ENCODE peak calls at places on chromosomes 12 and 14, in four cellular contexts. One of them, this sample, is unnamed.

GRCh38 chr14:70601162-70601561 is 707 bp upstream of the MED6 start:
- DNase-seq in MM.1S: no peak
- DNase-seq in psoas muscle: no peak
- DNase-seq in colonic mucosa: no peak
- DNase-seq in this sample: no peak

GRCh38 chr12:40775681-40776080 is 83.4 kb downstream of the CNTN1 start:
- DNase-seq in MM.1S: no peak
- DNase-seq in psoas muscle: no peak
- DNase-seq in colonic mucosa: no peak
- DNase-seq in this sample: no peak

GRCh38 chr12:6038160-6038559 is 86.3 kb downstream of the VWF start:
- DNase-seq in MM.1S: peak
- DNase-seq in psoas muscle: no peak
- DNase-seq in colonic mucosa: peak
- DNase-seq in this sample: no peak

GRCh38 chr12:56154246-56154771 is 1.9 kb downstream of the MYL6B start:
- DNase-seq in MM.1S: no peak
- DNase-seq in psoas muscle: no peak
- DNase-seq in colonic mucosa: no peak
- DNase-seq in this sample: no peak

GRCh38 chr12:49188205-49188915 is 520 bp downstream of the TUBA1A start:
- DNase-seq in MM.1S: peak
- DNase-seq in psoas muscle: peak
- DNase-seq in colonic mucosa: peak
- DNase-seq in this sample: peak

GRCh38 chr12:103672401-103673119 is 85.5 kb downstream of the STAB2 start:
- DNase-seq in MM.1S: no peak
- DNase-seq in psoas muscle: no peak
- DNase-seq in colonic mucosa: peak
- DNase-seq in this sample: no peak

GRCh38 chr12:68958337-68958736 is 25.4 kb upstream of the CPM start:
- DNase-seq in MM.1S: no peak
- DNase-seq in psoas muscle: no peak
- DNase-seq in colonic mucosa: no peak
- DNase-seq in this sample: no peak

GRCh38 chr12:130818381-130819247 is 20.4 kb downstream of the STX2 start:
- DNase-seq in MM.1S: peak
- DNase-seq in psoas muscle: peak
- DNase-seq in colonic mucosa: peak
- DNase-seq in this sample: peak

GRCh38 chr14:95979339-95980042 is 59.7 kb upstream of the C14orf132 start:
- DNase-seq in MM.1S: no peak
- DNase-seq in psoas muscle: no peak
- DNase-seq in colonic mucosa: no peak
- DNase-seq in this sample: no peak

GRCh38 chr12:212383-212798 is 1.6 kb downstream of the SLC6A12 start:
- DNase-seq in MM.1S: peak
- DNase-seq in psoas muscle: no peak
- DNase-seq in colonic mucosa: no peak
- DNase-seq in this sample: no peak

GRCh38 chr12:118035194-118036041 is 18.9 kb downstream of the RFC5 start:
- DNase-seq in MM.1S: peak
- DNase-seq in psoas muscle: no peak
- DNase-seq in colonic mucosa: peak
- DNase-seq in this sample: no peak

GRCh38 chr14:28966416-28967233 is 200.0 kb downstream of the FOXG1 start:
- DNase-seq in MM.1S: no peak
- DNase-seq in psoas muscle: no peak
- DNase-seq in colonic mucosa: no peak
- DNase-seq in this sample: no peak

GRCh38 chr12:132761911-132762583 is 415 bp upstream of the ANKLE2 start:
- DNase-seq in MM.1S: peak
- DNase-seq in psoas muscle: peak
- DNase-seq in colonic mucosa: peak
- DNase-seq in this sample: peak

GRCh38 chr12:46266869-46267617 is 1.8 kb downstream of the SLC38A1 start:
- DNase-seq in MM.1S: peak
- DNase-seq in psoas muscle: peak
- DNase-seq in colonic mucosa: peak
- DNase-seq in this sample: no peak

GRCh38 chr14:103066399-103066798 is 9.1 kb upstream of the CDC42BPB start:
- DNase-seq in MM.1S: no peak
- DNase-seq in psoas muscle: peak
- DNase-seq in colonic mucosa: no peak
- DNase-seq in this sample: no peak

GRCh38 chr12:49706351-49707126 is 666 bp downstream of the FMNL3 start:
- DNase-seq in MM.1S: no peak
- DNase-seq in psoas muscle: peak
- DNase-seq in colonic mucosa: peak
- DNase-seq in this sample: no peak

GRCh38 chr12:51622564-51622963 is 31.5 kb downstream of the SCN8A start:
- DNase-seq in MM.1S: no peak
- DNase-seq in psoas muscle: no peak
- DNase-seq in colonic mucosa: no peak
- DNase-seq in this sample: no peak

GRCh38 chr14:56482306-56482705 is 97.3 kb upstream of the TMEM260 start:
- DNase-seq in MM.1S: no peak
- DNase-seq in psoas muscle: no peak
- DNase-seq in colonic mucosa: no peak
- DNase-seq in this sample: no peak
- TF ChIP-seq CTCF in MM.1S: peak
- TF ChIP-seq CTCF in psoas muscle: no peak
- TF ChIP-seq CTCF in colonic mucosa: no peak
- TF ChIP-seq CTCF in this sample: no peak

DNA sequence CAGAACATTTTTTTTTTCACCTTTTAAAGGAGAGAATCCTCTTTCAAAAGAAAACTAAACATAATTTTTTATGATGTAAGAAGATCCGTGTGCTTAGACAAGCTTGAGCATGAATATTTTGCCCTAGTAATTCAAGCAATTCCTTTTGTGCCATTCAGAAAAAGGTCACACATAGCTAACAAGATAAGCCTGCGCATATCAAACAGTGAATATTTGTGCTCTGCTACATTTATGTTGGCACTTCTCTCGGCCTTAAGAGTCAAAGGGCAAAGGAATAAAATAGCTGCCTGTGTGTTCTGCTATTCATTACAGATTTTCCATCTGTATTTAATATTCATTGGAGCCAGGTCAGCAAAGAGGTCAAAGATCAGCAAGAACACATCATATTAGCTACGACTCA is 163.4 kb downstream of the TMTC3 start:
- DNase-seq in MM.1S: no peak
- DNase-seq in psoas muscle: no peak
- DNase-seq in colonic mucosa: no peak
- DNase-seq in this sample: no peak
- TF ChIP-seq CTCF in MM.1S: no peak
- TF ChIP-seq CTCF in psoas muscle: no peak
- TF ChIP-seq CTCF in colonic mucosa: no peak
- TF ChIP-seq CTCF in this sample: no peak

GRCh38 chr14:23054000-23054811 is 3.1 kb downstream of the CDH24 start:
- DNase-seq in MM.1S: no peak
- DNase-seq in psoas muscle: no peak
- DNase-seq in colonic mucosa: no peak
- DNase-seq in this sample: no peak
- TF ChIP-seq CTCF in MM.1S: no peak
- TF ChIP-seq CTCF in psoas muscle: peak
- TF ChIP-seq CTCF in colonic mucosa: no peak
- TF ChIP-seq CTCF in this sample: peak

DNA sequence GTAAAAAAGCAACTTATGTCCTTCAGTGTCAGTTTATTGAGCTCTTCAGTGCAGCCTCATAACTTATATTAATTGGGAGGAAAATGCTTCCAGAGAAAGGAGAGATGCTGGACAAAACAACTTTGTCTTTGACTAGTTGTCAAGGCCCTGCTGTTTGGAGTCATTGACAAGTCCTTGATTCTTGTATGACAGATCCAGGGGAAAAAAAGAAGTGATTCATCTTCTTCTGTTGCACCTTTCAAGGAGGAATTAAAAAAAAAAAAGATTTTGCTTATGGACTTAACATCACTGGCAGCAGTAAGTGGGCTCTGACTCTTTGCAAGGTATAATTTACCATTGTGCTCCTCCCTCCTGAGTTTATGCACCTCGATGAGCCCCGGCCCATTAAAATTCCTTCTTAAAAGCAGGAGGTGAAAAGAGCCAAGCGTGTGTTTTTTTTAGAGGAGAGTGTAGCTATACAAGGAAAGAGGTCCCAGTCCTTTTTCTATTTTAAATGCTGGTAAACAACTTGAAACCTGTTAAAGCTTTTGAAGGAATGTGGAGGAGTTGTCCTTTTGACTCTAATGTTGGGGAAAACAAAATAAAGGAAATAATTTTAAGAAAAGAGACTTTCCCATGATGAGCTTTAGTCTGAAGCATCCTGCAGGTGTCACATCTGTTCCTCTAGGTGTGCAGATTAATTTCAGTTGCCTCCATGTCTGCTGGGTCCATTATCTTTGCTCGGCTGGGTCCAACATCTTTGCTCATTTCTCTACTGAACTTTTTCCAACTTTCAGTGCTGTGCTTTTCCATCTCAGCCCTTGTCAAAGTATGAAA is 431.6 kb downstream of the RAD51B start:
- DNase-seq in MM.1S: peak
- DNase-seq in psoas muscle: no peak
- DNase-seq in colonic mucosa: no peak
- DNase-seq in this sample: no peak
- TF ChIP-seq CTCF in MM.1S: no peak
- TF ChIP-seq CTCF in psoas muscle: no peak
- TF ChIP-seq CTCF in colonic mucosa: no peak
- TF ChIP-seq CTCF in this sample: no peak

GRCh38 chr14:27528328-27528727 is 930.5 kb upstream of the NOVA1 start:
- DNase-seq in MM.1S: peak
- DNase-seq in psoas muscle: no peak
- DNase-seq in colonic mucosa: no peak
- DNase-seq in this sample: no peak
- TF ChIP-seq CTCF in MM.1S: peak
- TF ChIP-seq CTCF in psoas muscle: no peak
- TF ChIP-seq CTCF in colonic mucosa: no peak
- TF ChIP-seq CTCF in this sample: no peak

This sample was measured in tibial nerve.